ENCODE peak calls at places on chromosomes 4 and X, in four cellular contexts. One of them, this sample, is unnamed.

GRCh38 chr4:23728393-23728792 is 161.5 kb downstream of the PPARGC1A start:
- DNase-seq in K562: no peak
- DNase-seq in HL-60: no peak
- DNase-seq in GM12878: no peak
- DNase-seq in this sample: no peak

GRCh38 chr4:92599044-92599443 is 295.3 kb downstream of the GRID2 start:
- DNase-seq in K562: no peak
- DNase-seq in HL-60: no peak
- DNase-seq in GM12878: no peak
- DNase-seq in this sample: no peak

GRCh38 chr4:7196731-7197130 is 4.4 kb downstream of the SORCS2 start:
- DNase-seq in K562: no peak
- DNase-seq in HL-60: no peak
- DNase-seq in GM12878: no peak
- DNase-seq in this sample: no peak

GRCh38 chrX:34300871-34301270 is 168.8 kb upstream of the FAM47A start:
- DNase-seq in K562: peak; percentile 11
- DNase-seq in HL-60: peak; percentile 41
- DNase-seq in GM12878: no peak
- DNase-seq in this sample: no peak

GRCh38 chr4:39367166-39367565 is 1.0 kb upstream of the RFC1 start:
- DNase-seq in K562: no peak
- DNase-seq in HL-60: no peak
- DNase-seq in GM12878: no peak
- DNase-seq in this sample: no peak

GRCh38 chr4:75723117-75723801 is 1.1 kb upstream of the USO1 start:
- DNase-seq in K562: no peak
- DNase-seq in HL-60: no peak
- DNase-seq in GM12878: no peak
- DNase-seq in this sample: no peak

GRCh38 chr4:36823199-36823967 is 421.2 kb upstream of the NWD2 start:
- DNase-seq in K562: no peak
- DNase-seq in HL-60: no peak
- DNase-seq in GM12878: peak; percentile 11
- DNase-seq in this sample: no peak

GRCh38 chrX:153845195-153845594 is 14.9 kb upstream of the PDZD4 start:
- DNase-seq in K562: no peak
- DNase-seq in HL-60: no peak
- DNase-seq in GM12878: no peak
- DNase-seq in this sample: no peak

GRCh38 chr4:5211274-5211852 is 160.1 kb downstream of the STK32B start:
- DNase-seq in K562: no peak
- DNase-seq in HL-60: no peak
- DNase-seq in GM12878: no peak
- DNase-seq in this sample: no peak

GRCh38 chrX:20399728-20400414 is 133.2 kb upstream of the RPS6KA3 start:
- DNase-seq in K562: no peak
- DNase-seq in HL-60: no peak
- DNase-seq in GM12878: no peak
- DNase-seq in this sample: no peak

GRCh38 chr4:106868381-106869035 is 167.6 kb downstream of the DKK2 start:
- DNase-seq in K562: no peak
- DNase-seq in HL-60: no peak
- DNase-seq in GM12878: no peak
- DNase-seq in this sample: no peak

GRCh38 chrX:48058621-48059295 is 12.7 kb downstream of the ZNF630 start:
- DNase-seq in K562: no peak
- DNase-seq in HL-60: no peak
- DNase-seq in GM12878: no peak
- DNase-seq in this sample: no peak

GRCh38 chr4:151166662-151167061 is 67.2 kb downstream of the RPS3A start:
- DNase-seq in K562: no peak
- DNase-seq in HL-60: no peak
- DNase-seq in GM12878: no peak
- DNase-seq in this sample: no peak

GRCh38 chr4:145299380-145300076 is 119.1 kb upstream of the OTUD4 start:
- DNase-seq in K562: no peak
- DNase-seq in HL-60: no peak
- DNase-seq in GM12878: peak; percentile 89
- DNase-seq in this sample: no peak

GRCh38 chr4:183897193-183897592 is 7.9 kb upstream of the STOX2 start:
- DNase-seq in K562: no peak
- DNase-seq in HL-60: no peak
- DNase-seq in GM12878: no peak
- DNase-seq in this sample: no peak

GRCh38 chr4:184792950-184793555 is 32.7 kb downstream of the ACSL1 start:
- DNase-seq in K562: no peak
- DNase-seq in HL-60: peak; percentile 86
- DNase-seq in GM12878: no peak
- DNase-seq in this sample: no peak

GRCh38 chr4:64272432-64272831 is 136.8 kb downstream of the TECRL start:
- DNase-seq in K562: no peak
- DNase-seq in HL-60: no peak
- DNase-seq in GM12878: no peak
- DNase-seq in this sample: no peak

GRCh38 chr4:10089346-10089745 is 27.3 kb downstream of the WDR1 start:
- DNase-seq in K562: no peak
- DNase-seq in HL-60: no peak
- DNase-seq in GM12878: no peak
- DNase-seq in this sample: no peak

GRCh38 chr4:26372525-26373172 is 51.8 kb downstream of the RBPJ start:
- DNase-seq in K562: no peak
- DNase-seq in HL-60: peak; percentile 87
- DNase-seq in GM12878: peak; percentile 83
- DNase-seq in this sample: no peak

GRCh38 chrX:114650351-114650750 is 66.5 kb downstream of the HTR2C start:
- DNase-seq in K562: no peak
- DNase-seq in HL-60: no peak
- DNase-seq in GM12878: no peak
- DNase-seq in this sample: no peak

GRCh38 chr4:103996059-103996458 is 276.3 kb upstream of the TACR3 start:
- DNase-seq in K562: no peak
- DNase-seq in HL-60: no peak
- DNase-seq in GM12878: no peak
- DNase-seq in this sample: no peak

GRCh38 chr4:2272828-2273120 is 10.9 kb upstream of the MXD4 start:
- DNase-seq in K562: no peak
- DNase-seq in HL-60: no peak
- DNase-seq in GM12878: no peak
- DNase-seq in this sample: no peak

GRCh38 chr4:163810757-163811156 is 316.3 kb downstream of the TMA16 start:
- DNase-seq in K562: no peak
- DNase-seq in HL-60: no peak
- DNase-seq in GM12878: peak; percentile 39
- DNase-seq in this sample: no peak

GRCh38 chrX:49748211-49748956 is 52.6 kb upstream of the PAGE1 start:
- DNase-seq in K562: no peak
- DNase-seq in HL-60: no peak
- DNase-seq in GM12878: no peak
- DNase-seq in this sample: no peak

GRCh38 chrX:49756692-49757091 is 60.9 kb upstream of the PAGE1 start:
- DNase-seq in K562: no peak
- DNase-seq in HL-60: no peak
- DNase-seq in GM12878: no peak
- DNase-seq in this sample: no peak

GRCh38 chrX:49753691-49754090 is 57.9 kb upstream of the PAGE1 start:
- DNase-seq in K562: no peak
- DNase-seq in HL-60: no peak
- DNase-seq in GM12878: no peak
- DNase-seq in this sample: no peak

DNA sequence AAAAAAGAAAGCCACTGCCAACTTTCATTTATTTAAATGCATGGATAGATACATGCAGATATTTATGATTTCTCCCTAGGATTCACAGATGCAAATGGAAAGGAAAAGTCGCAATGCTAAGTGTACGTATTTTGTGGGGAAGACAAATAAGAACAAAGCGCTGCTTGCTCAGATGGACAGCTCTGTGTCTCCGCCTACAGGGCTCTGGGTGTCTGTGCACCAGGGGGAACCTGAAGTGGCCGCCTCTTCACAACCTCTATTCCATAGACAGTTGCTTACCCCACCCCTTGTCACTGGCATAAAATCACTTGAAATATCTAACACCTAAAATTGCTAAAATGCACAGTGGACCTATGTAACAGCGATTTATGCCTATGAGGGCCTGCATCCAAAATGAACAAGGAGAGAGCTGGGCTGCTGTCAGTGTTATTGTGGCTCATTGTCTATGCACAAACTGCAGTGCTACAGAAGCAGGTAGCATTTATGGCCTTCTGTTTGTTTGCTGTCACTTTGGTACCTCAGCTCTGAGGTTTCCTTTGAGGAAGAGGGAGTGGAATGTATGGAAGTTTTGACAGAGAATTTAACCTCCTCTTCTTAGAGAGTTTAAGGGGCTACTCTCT is 58.6 kb upstream of the PAGE1 start:
- DNase-seq in K562: peak; percentile 47
- DNase-seq in HL-60: no peak
- DNase-seq in GM12878: no peak
- DNase-seq in this sample: peak; percentile 1
- TF ChIP-seq SPI1 in K562: no peak
- TF ChIP-seq SPI1 in HL-60: no peak
- TF ChIP-seq SPI1 in GM12878: no peak
- TF ChIP-seq SPI1 in this sample: no peak

GRCh38 chrX:77639820-77640219 is 146.2 kb downstream of the ATRX start:
- DNase-seq in K562: no peak
- DNase-seq in HL-60: no peak
- DNase-seq in GM12878: no peak
- DNase-seq in this sample: no peak
- TF ChIP-seq POLR2AphosphoS5 in K562: no peak
- TF ChIP-seq POLR2AphosphoS5 in HL-60: no peak
- TF ChIP-seq POLR2AphosphoS5 in GM12878: no peak
- TF ChIP-seq POLR2AphosphoS5 in this sample: no peak

DNA sequence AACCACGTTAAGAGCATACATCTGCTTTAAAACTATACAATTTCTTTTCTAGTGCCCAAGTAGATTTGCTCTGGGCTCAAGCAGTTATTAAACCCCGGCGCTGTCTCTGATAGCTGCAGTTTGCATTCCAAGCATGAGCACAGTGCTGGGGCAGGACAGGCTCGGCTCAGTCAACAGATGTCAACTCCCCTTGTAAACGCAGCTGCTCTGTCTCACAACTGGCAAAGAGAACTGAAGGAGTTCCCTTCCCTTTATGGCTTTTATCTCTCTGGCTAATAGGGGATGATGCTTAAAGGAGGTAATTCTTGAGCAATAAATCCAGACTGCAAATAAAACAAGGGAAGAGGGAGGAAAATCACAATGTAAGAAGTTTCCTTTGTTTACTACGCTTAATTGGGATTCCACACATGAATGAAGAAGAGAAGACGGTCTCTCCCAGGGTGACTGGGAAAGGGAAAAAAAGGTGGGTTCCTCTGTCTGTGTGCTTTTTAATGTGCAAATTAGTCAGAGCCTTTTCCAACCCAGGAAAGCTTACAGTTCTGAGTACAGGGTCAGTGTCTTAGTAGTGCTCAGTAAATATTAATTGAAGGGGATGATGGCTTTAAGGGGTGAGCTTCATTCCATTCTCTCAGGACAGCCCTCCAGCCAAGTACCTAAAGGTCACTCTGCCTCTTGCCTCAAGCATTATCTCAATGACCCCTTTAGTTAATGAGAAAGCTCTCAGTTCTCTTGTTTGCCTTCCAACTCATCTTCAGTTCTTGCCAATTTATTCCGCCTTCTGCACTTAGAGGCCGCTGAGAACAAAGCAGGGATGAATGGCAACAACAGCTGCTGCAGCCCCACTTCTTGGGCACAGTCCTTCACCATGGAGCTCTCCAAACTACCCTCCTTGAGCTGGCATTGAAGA is 155.7 kb upstream of the JADE1 start:
- DNase-seq in K562: no peak
- DNase-seq in HL-60: no peak
- DNase-seq in GM12878: no peak
- DNase-seq in this sample: no peak
- TF ChIP-seq SPI1 in K562: no peak
- TF ChIP-seq SPI1 in HL-60: no peak
- TF ChIP-seq SPI1 in GM12878: no peak
- TF ChIP-seq SPI1 in this sample: no peak

GRCh38 chrX:129622757-129623301 is 31.9 kb downstream of the APLN start:
- DNase-seq in K562: no peak
- DNase-seq in HL-60: no peak
- DNase-seq in GM12878: no peak
- DNase-seq in this sample: no peak
- TF ChIP-seq POLR2AphosphoS5 in K562: no peak
- TF ChIP-seq POLR2AphosphoS5 in HL-60: no peak
- TF ChIP-seq POLR2AphosphoS5 in GM12878: no peak
- TF ChIP-seq POLR2AphosphoS5 in this sample: no peak

DNA sequence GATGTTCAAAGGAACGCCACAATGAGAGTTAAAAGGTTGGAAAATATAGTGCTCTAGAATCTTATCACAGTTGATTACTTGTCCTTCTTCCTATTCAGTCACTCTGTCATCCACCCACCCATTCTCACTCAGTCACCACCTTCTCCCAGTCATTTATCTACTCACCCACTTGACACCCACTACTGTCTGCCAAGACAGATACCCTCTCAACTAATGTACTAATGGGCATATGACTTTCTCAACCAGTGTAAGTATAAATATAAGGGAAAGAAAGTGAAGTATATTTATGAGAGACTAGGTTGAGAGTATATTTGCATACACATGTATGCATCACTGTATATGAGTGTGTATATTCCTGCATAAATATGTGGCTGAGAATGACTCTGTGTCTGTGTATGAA is 20.0 kb downstream of the MID2 start:
- DNase-seq in K562: no peak
- DNase-seq in HL-60: no peak
- DNase-seq in GM12878: no peak
- DNase-seq in this sample: no peak
- TF ChIP-seq SPI1 in K562: no peak
- TF ChIP-seq SPI1 in HL-60: no peak
- TF ChIP-seq SPI1 in GM12878: no peak
- TF ChIP-seq SPI1 in this sample: no peak

GRCh38 chr4:174613979-174614378 is 91.7 kb upstream of the HPGD start:
- DNase-seq in K562: no peak
- DNase-seq in HL-60: peak; percentile 29
- DNase-seq in GM12878: no peak
- DNase-seq in this sample: no peak
- TF ChIP-seq POLR2AphosphoS5 in K562: no peak
- TF ChIP-seq POLR2AphosphoS5 in HL-60: no peak
- TF ChIP-seq POLR2AphosphoS5 in GM12878: no peak
- TF ChIP-seq POLR2AphosphoS5 in this sample: no peak

This sample was measured in GM12891.